ENCODE peak calls at places on chromosomes 5 and 9, in four cellular contexts. One of them, this sample, is unnamed.

GRCh38 chr5:96320797-96321196 is 112.3 kb downstream of the PCSK1 start:
- DNase-seq in right lobe of liver: no peak
- DNase-seq in mucosa of descending colon: no peak
- DNase-seq in OCI-LY7: no peak
- DNase-seq in this sample: no peak

GRCh38 chr9:94949330-94949729 is 222.8 kb downstream of the AOPEP start:
- DNase-seq in right lobe of liver: no peak
- DNase-seq in mucosa of descending colon: no peak
- DNase-seq in OCI-LY7: no peak
- DNase-seq in this sample: no peak

GRCh38 chr9:69874301-69875060 is 53.9 kb downstream of the CFAP95 start:
- DNase-seq in right lobe of liver: no peak
- DNase-seq in mucosa of descending colon: no peak
- DNase-seq in OCI-LY7: no peak
- DNase-seq in this sample: no peak

GRCh38 chr9:99859395-99859980 is 37.8 kb downstream of the NR4A3 start:
- DNase-seq in right lobe of liver: no peak
- DNase-seq in mucosa of descending colon: no peak
- DNase-seq in OCI-LY7: no peak
- DNase-seq in this sample: no peak

GRCh38 chr5:61313960-61314681 is 17.9 kb upstream of the ZSWIM6 start:
- DNase-seq in right lobe of liver: no peak
- DNase-seq in mucosa of descending colon: no peak
- DNase-seq in OCI-LY7: no peak
- DNase-seq in this sample: no peak

GRCh38 chr5:14489643-14490042 is 91.9 kb upstream of the OTULINL start:
- DNase-seq in right lobe of liver: no peak
- DNase-seq in mucosa of descending colon: no peak
- DNase-seq in OCI-LY7: no peak
- DNase-seq in this sample: no peak

GRCh38 chr9:101269596-101270324 is 115.0 kb downstream of the BAAT start:
- DNase-seq in right lobe of liver: no peak
- DNase-seq in mucosa of descending colon: no peak
- DNase-seq in OCI-LY7: no peak
- DNase-seq in this sample: no peak

GRCh38 chr5:31851290-31851689 is 212.4 kb downstream of the PDZD2 start:
- DNase-seq in right lobe of liver: no peak
- DNase-seq in mucosa of descending colon: no peak
- DNase-seq in OCI-LY7: no peak
- DNase-seq in this sample: no peak

GRCh38 chr9:5949103-5949699 is 58.5 kb downstream of the MLANA start:
- DNase-seq in right lobe of liver: peak; percentile 25
- DNase-seq in mucosa of descending colon: peak; percentile 12
- DNase-seq in OCI-LY7: no peak
- DNase-seq in this sample: no peak

GRCh38 chr9:114413909-114414308 is 26.1 kb upstream of the AKNA start:
- DNase-seq in right lobe of liver: no peak
- DNase-seq in mucosa of descending colon: no peak
- DNase-seq in OCI-LY7: no peak
- DNase-seq in this sample: no peak

DNA sequence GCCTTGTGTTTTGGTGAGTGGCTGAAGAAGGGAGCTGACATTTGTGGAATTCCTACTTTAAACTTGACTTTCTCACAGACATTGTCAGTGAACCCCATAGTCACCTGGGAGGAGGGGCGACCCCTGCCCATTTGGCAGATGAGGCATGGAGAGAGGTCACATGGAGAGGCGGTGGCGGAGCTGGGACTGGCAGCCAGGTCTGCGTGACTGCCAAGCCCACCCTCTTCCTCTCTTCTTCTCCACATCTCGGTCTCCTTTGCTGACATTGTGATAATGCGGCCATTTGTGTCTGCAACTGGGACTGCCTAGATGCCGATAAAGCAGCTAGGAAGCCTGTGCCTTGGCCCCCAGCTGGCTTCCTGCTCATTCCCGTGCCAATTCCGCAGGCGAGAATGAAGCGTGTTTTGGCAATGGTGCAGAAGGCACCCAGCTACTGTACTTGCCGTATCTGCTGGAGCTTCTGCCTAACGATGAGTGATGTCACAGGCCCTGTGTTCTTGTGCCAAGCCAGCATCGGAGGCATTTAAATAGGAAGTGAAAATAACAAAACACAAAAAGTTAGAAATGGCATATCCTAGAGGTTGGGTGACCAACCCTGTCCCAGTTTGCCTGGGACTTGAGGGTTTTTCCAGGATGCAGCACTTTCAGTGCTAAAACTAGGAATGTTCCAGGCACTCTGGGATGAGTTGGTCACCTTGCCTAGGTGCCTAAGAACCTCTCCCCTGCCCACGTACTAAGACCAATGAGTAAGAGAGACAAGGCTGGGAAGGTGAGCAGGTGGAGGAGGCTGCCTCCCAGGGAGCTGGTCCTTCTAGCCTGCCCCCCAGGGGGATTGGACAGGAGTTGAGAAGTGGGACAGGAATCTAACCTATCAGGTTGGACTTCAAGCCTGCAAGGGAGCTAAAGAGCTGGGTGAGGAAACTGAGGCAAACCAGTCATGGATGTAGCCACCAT is 23.6 kb downstream of the OLFML2A start:
- DNase-seq in right lobe of liver: no peak
- DNase-seq in mucosa of descending colon: peak; percentile 36
- DNase-seq in OCI-LY7: no peak
- DNase-seq in this sample: no peak
- H3K4me1 ChIP-seq in right lobe of liver: no peaks in the 10 kb centered on the region
- H3K4me1 ChIP-seq in mucosa of descending colon: no peaks in the 10 kb centered on the region
- H3K4me1 ChIP-seq in OCI-LY7: no peaks in the 10 kb centered on the region
- H3K4me1 ChIP-seq in this sample: no peaks in the 10 kb centered on the region

DNA sequence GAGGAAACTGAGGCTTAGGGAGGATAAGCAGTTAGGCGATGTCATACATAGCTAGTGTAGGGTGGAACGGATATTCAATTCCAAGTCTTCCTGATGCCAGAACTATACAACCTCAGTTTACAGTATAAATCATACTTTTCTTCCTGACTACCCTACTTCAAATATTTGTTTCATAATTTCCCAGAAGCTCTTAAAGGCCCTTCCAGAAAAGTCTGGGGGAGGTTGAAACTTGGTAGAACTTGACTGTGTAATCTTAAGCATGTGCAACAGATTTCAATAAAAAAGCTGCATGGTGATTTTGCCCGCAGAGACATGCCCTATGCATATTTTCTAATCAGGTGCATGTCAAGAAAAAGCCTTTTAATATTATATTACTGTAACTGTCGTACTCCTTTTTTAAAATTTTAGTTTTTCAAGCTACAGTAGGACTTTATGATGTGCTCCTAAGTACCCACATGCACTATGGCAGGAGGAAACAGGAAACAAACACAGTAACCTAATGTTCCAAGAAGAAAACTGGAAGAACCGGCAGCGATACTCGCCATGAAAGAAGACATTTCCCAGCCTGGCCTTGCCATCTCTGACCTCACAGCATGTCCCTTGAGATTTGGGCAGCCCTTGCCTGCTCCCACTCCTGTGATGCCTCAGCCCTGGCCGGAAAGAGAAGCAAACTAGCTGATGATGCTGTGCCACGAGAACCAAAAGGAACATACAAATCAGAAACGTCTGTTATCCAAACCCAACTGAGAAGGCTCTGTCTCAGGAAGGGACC is 266.0 kb downstream of the EFNA5 start:
- DNase-seq in right lobe of liver: no peak
- DNase-seq in mucosa of descending colon: no peak
- DNase-seq in OCI-LY7: no peak
- DNase-seq in this sample: no peak
- TF ChIP-seq CTCF in right lobe of liver: no peak
- TF ChIP-seq CTCF in mucosa of descending colon: no peak
- TF ChIP-seq CTCF in OCI-LY7: no peak
- TF ChIP-seq CTCF in this sample: no peak

DNA sequence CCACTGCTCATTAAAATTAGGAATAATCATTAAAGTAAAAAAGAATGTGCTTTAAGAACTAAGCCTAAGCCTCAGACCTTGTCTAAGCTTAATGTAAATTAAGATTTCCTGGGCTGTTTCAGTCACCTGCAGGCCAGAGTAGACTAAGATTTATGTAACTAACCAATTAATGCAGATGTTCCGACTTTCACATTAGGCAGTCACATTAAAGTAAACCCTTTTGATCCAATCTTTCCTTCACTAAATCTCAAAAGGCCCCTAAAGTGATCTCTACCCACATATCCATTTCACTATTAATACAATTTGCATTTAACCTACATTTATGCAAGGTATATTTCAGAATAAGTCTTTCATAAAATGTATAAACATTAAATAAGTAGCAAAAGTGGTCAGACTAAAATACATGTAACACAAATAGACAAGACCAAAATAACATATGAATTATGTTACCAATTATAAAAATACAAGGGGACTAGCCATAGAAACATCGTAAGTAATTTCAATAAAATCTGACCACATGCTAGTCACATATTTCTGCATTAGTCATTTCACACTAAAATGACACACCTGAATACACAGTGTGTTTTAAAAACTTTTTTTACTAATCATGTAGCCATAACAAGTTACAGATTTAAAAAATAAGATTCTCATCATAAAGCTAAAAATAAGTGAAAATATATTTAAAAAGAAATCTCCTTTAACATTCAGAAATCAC is 7.7 kb downstream of the NR3C1 start:
- DNase-seq in right lobe of liver: no peak
- DNase-seq in mucosa of descending colon: no peak
- DNase-seq in OCI-LY7: peak; percentile 48
- DNase-seq in this sample: no peak
- H3K4me3 ChIP-seq in right lobe of liver: no peak overlapping the region
- H3K4me3 ChIP-seq in mucosa of descending colon: no peak overlapping the region
- H3K4me3 ChIP-seq in OCI-LY7: peak overlapping the region; percentile 91
- H3K4me3 ChIP-seq in this sample: no peak overlapping the region

DNA sequence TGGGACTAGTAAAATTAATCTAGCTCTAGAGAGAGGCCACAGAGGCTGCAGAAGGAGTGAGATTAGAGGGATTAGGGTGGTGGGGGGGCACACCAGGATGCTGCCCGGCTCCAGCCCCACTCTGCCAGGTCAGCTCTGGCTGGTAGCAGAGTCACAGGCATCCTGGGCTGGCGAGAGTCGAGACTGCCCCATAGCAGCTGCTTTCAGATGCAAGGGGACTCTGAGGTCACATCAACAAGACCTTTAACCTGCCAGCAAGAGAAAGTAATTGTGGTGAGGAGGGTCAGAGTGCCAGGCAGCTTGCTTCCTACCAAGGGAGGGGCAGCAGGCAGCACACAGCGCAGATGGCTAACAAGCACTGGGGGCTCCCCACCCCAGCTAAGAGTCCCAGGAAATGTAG is 7.5 kb downstream of the EPB41L4B start:
- DNase-seq in right lobe of liver: peak; percentile 60
- DNase-seq in mucosa of descending colon: no peak
- DNase-seq in OCI-LY7: no peak
- DNase-seq in this sample: no peak
- H3K4me1 ChIP-seq in right lobe of liver: peaks cover 52% of the 10 kb centered on the region
- H3K4me1 ChIP-seq in mucosa of descending colon: peaks cover 48% of the 10 kb centered on the region
- H3K4me1 ChIP-seq in OCI-LY7: no peaks in the 10 kb centered on the region
- H3K4me1 ChIP-seq in this sample: peaks cover 10% of the 10 kb centered on the region

GRCh38 chr5:179817071-179817840 is 3.4 kb upstream of the SQSTM1 start:
- DNase-seq in right lobe of liver: no peak
- DNase-seq in mucosa of descending colon: no peak
- DNase-seq in OCI-LY7: no peak
- DNase-seq in this sample: no peak
- TF ChIP-seq CTCF in right lobe of liver: no peak
- TF ChIP-seq CTCF in mucosa of descending colon: no peak
- TF ChIP-seq CTCF in OCI-LY7: no peak
- TF ChIP-seq CTCF in this sample: no peak

GRCh38 chr5:168270446-168270845 is 21.0 kb upstream of the WWC1 start:
- DNase-seq in right lobe of liver: no peak
- DNase-seq in mucosa of descending colon: peak; percentile 49
- DNase-seq in OCI-LY7: no peak
- DNase-seq in this sample: peak; percentile 85

GRCh38 chr5:168266016-168266415 is 25.4 kb upstream of the WWC1 start:
- DNase-seq in right lobe of liver: no peak
- DNase-seq in mucosa of descending colon: no peak
- DNase-seq in OCI-LY7: no peak
- DNase-seq in this sample: no peak

GRCh38 chr5:168269950-168270349 is 21.5 kb upstream of the WWC1 start:
- DNase-seq in right lobe of liver: no peak
- DNase-seq in mucosa of descending colon: no peak
- DNase-seq in OCI-LY7: no peak
- DNase-seq in this sample: peak; percentile 39

GRCh38 chr5:168273056-168273980 is 18.1 kb upstream of the WWC1 start:
- DNase-seq in right lobe of liver: no peak
- DNase-seq in mucosa of descending colon: no peak
- DNase-seq in OCI-LY7: no peak
- DNase-seq in this sample: no peak

GRCh38 chr5:168268949-168269943 is 22.2 kb upstream of the WWC1 start:
- DNase-seq in right lobe of liver: peak; percentile 84
- DNase-seq in mucosa of descending colon: peak; percentile 87
- DNase-seq in OCI-LY7: peak; percentile 69
- DNase-seq in this sample: peak; percentile 96
- H3K4me3 ChIP-seq in right lobe of liver: peak overlapping the region; percentile 26
- H3K4me3 ChIP-seq in mucosa of descending colon: no peak overlapping the region
- H3K4me3 ChIP-seq in OCI-LY7: no peak overlapping the region
- H3K4me3 ChIP-seq in this sample: peak overlapping the region; percentile 43

GRCh38 chr9:121750715-121751623 is 99.5 kb downstream of the DAB2IP start:
- DNase-seq in right lobe of liver: no peak
- DNase-seq in mucosa of descending colon: no peak
- DNase-seq in OCI-LY7: no peak
- DNase-seq in this sample: no peak

GRCh38 chr9:121748727-121749546 is 97.5 kb downstream of the DAB2IP start:
- DNase-seq in right lobe of liver: no peak
- DNase-seq in mucosa of descending colon: no peak
- DNase-seq in OCI-LY7: no peak
- DNase-seq in this sample: no peak

GRCh38 chr9:121751686-121752445 is 100.4 kb downstream of the DAB2IP start:
- DNase-seq in right lobe of liver: no peak
- DNase-seq in mucosa of descending colon: no peak
- DNase-seq in OCI-LY7: no peak
- DNase-seq in this sample: no peak

GRCh38 chr9:121749614-121750013 is 98.2 kb downstream of the DAB2IP start:
- DNase-seq in right lobe of liver: no peak
- DNase-seq in mucosa of descending colon: no peak
- DNase-seq in OCI-LY7: no peak
- DNase-seq in this sample: no peak

GRCh38 chr9:121750259-121750714 is 98.9 kb downstream of the DAB2IP start:
- DNase-seq in right lobe of liver: no peak
- DNase-seq in mucosa of descending colon: no peak
- DNase-seq in OCI-LY7: no peak
- DNase-seq in this sample: no peak
- H3K4me1 ChIP-seq in right lobe of liver: no peaks in the 10 kb centered on the region
- H3K4me1 ChIP-seq in mucosa of descending colon: peaks cover 7% of the 10 kb centered on the region
- H3K4me1 ChIP-seq in OCI-LY7: peaks cover 24% of the 10 kb centered on the region
- H3K4me1 ChIP-seq in this sample: peaks cover 13% of the 10 kb centered on the region

GRCh38 chr5:149301049-149301743 is 29.5 kb downstream of the AFAP1L1 start:
- DNase-seq in right lobe of liver: no peak
- DNase-seq in mucosa of descending colon: no peak
- DNase-seq in OCI-LY7: no peak
- DNase-seq in this sample: no peak

GRCh38 chr5:149298857-149299404 is 27.3 kb downstream of the AFAP1L1 start:
- DNase-seq in right lobe of liver: no peak
- DNase-seq in mucosa of descending colon: no peak
- DNase-seq in OCI-LY7: no peak
- DNase-seq in this sample: no peak

GRCh38 chr5:149298163-149298562 is 26.5 kb downstream of the AFAP1L1 start:
- DNase-seq in right lobe of liver: no peak
- DNase-seq in mucosa of descending colon: no peak
- DNase-seq in OCI-LY7: no peak
- DNase-seq in this sample: no peak

GRCh38 chr5:149300441-149300840 is 28.8 kb downstream of the AFAP1L1 start:
- DNase-seq in right lobe of liver: no peak
- DNase-seq in mucosa of descending colon: no peak
- DNase-seq in OCI-LY7: no peak
- DNase-seq in this sample: no peak

GRCh38 chr5:149299451-149300054 is 27.9 kb downstream of the AFAP1L1 start:
- DNase-seq in right lobe of liver: no peak
- DNase-seq in mucosa of descending colon: no peak
- DNase-seq in OCI-LY7: no peak
- DNase-seq in this sample: no peak
- TF ChIP-seq CTCF in right lobe of liver: no peak
- TF ChIP-seq CTCF in mucosa of descending colon: no peak
- TF ChIP-seq CTCF in OCI-LY7: no peak
- TF ChIP-seq CTCF in this sample: no peak

This sample was measured in Caco-2.